ENCODE peak calls at places on chromosome 1, in eight cellular contexts. C is fibroblast of the aortic adventitia; J is IMR-90; I is aorta; X is ovary; A is heart left ventricle; K is AG10803; Z is CD8-positive, alpha-beta T cell. Y is an unnamed sample.

GRCh38 chr1:204128964-204129896 is 22.6 kb downstream of the ETNK2 start:
- DNase-seq in C (peak), J (peak), I (peak), X (peak), A (peak), K (peak), Z (peak), Y (no peak)

GRCh38 chr1:67324068-67324467 is 16.4 kb downstream of the IL12RB2 start:
- DNase-seq in C (no peak), J (no peak), I (no peak), X (no peak), A (no peak), K (no peak), Z (no peak), Y (no peak)

GRCh38 chr1:46466477-46467182 is 23.0 kb upstream of the DMBX1 start:
- DNase-seq in C (peak), J (no peak), I (no peak), X (no peak), A (peak), K (peak), Z (no peak), Y (no peak)

GRCh38 chr1:176515310-176515709 is 52.3 kb downstream of the PAPPA2 start:
- DNase-seq in C (peak), J (peak), I (no peak), X (no peak), A (no peak), K (peak), Z (no peak), Y (no peak)

GRCh38 chr1:53346007-53346813 is 18.3 kb upstream of the LRP8 start:
- DNase-seq in C (no peak), J (no peak), I (peak), X (peak), A (no peak), K (no peak), Z (peak), Y (peak)

GRCh38 chr1:67564193-67564592 is 120.8 kb upstream of the GADD45A start:
- DNase-seq in C (peak), J (peak), I (peak), X (no peak), A (no peak), K (peak), Z (no peak), Y (no peak)

GRCh38 chr1:30735124-30735523 is 11.7 kb upstream of the MATN1 start:
- DNase-seq in C (no peak), J (no peak), I (no peak), X (no peak), A (no peak), K (no peak), Z (no peak), Y (no peak)

GRCh38 chr1:156444407-156445001 is 56.1 kb downstream of the MEF2D start:
- DNase-seq in C (no peak), J (no peak), I (no peak), X (no peak), A (no peak), K (no peak), Z (peak), Y (no peak)

GRCh38 chr1:1144843-1145546 is 28.7 kb upstream of the TTLL10 start:
- DNase-seq in C (no peak), J (no peak), I (no peak), X (no peak), A (no peak), K (no peak), Z (no peak), Y (no peak)

GRCh38 chr1:24886241-24886640 is 43.8 kb downstream of the RUNX3 start:
- DNase-seq in C (no peak), J (no peak), I (peak), X (no peak), A (no peak), K (no peak), Z (no peak), Y (peak)

GRCh38 chr1:27116697-27117096 is 38.2 kb downstream of the SLC9A1 start:
- DNase-seq in C (peak), J (no peak), I (no peak), X (no peak), A (no peak), K (peak), Z (no peak), Y (no peak)

GRCh38 chr1:205440476-205441317 is 15.1 kb downstream of the BLACAT1 start:
- DNase-seq in C (no peak), J (peak), I (no peak), X (peak), A (peak), K (no peak), Z (peak), Y (peak)

GRCh38 chr1:111467805-111468716 is 5.7 kb upstream of the C1orf162 start:
- DNase-seq in C (no peak), J (no peak), I (no peak), X (no peak), A (no peak), K (no peak), Z (no peak), Y (no peak)

GRCh38 chr1:226730064-226730463 is 9.0 kb downstream of the ITPKB start:
- DNase-seq in C (no peak), J (no peak), I (no peak), X (no peak), A (no peak), K (no peak), Z (no peak), Y (no peak)

GRCh38 chr1:171251042-171251740 is 2.9 kb downstream of the FMO1 start:
- DNase-seq in C (peak), J (peak), I (no peak), X (peak), A (no peak), K (peak), Z (peak), Y (no peak)

GRCh38 chr1:23787701-23788100 is 3.2 kb upstream of the LYPLA2 start:
- DNase-seq in C (no peak), J (no peak), I (no peak), X (no peak), A (no peak), K (no peak), Z (no peak), Y (no peak)
- H3K4me3 ChIP-seq in C (no peak), J (no peak), I (no peak), X (no peak), A (no peak), K (no peak), Z (no peak), Y (no peak)

GRCh38 chr1:8782001-8782620 is 35.3 kb downstream of the RERE start:
- DNase-seq in C (no peak), J (no peak), I (no peak), X (no peak), A (no peak), K (no peak), Z (no peak), Y (no peak)
- H3K4me3 ChIP-seq in C (no peak), J (no peak), I (no peak), X (no peak), A (no peak), K (no peak), Z (no peak), Y (no peak)

DNA sequence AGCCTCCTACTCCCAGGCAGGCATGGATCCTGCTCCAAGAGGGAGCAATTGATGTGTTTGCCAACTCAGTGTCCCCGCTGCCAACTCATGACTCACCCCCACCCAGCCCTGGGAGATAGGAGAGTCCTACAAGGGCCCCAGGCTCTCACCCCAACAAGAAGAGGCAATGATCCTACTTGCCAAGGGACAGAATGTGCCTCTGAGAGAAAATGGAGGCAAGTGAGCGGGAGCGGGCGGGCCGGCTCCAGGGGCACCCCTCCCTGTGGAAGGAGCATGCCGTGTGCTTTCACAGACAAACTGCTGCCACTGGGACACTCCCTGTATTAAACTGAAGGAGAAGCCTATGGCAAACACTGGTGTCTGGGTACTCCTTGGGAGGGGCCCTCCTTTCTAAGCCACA is 16.7 kb downstream of the PKP1 start:
- DNase-seq in C (peak), J (peak), I (no peak), X (no peak), A (peak), K (peak), Z (no peak), Y (peak)
- H3K4me3 ChIP-seq in C (no peak), J (no peak), I (no peak), X (no peak), A (no peak), K (no peak), Z (no peak), Y (no peak)

GRCh38 chr1:217049081-217049480 is 325.9 kb upstream of the ESRRG start:
- DNase-seq in C (no peak), J (no peak), I (no peak), X (no peak), A (no peak), K (no peak), Z (no peak), Y (no peak)
- H3K4me3 ChIP-seq in C (no peak), J (no peak), I (no peak), X (no peak), A (no peak), K (no peak), Z (no peak), Y (no peak)

GRCh38 chr1:21667348-21668231 is 1.6 kb downstream of the RAP1GAP start:
- DNase-seq in C (no peak), J (no peak), I (no peak), X (peak), A (no peak), K (no peak), Z (no peak), Y (no peak)
- H3K4me3 ChIP-seq in C (no peak), J (no peak), I (no peak), X (no peak), A (no peak), K (no peak), Z (no peak), Y (no peak)

GRCh38 chr1:33050221-33051076 is 13.8 kb upstream of the AK2 start:
- DNase-seq in C (peak), J (peak), I (no peak), X (no peak), A (no peak), K (peak), Z (no peak), Y (peak)
- H3K4me3 ChIP-seq in C (no peak), J (no peak), I (no peak), X (no peak), A (no peak), K (no peak), Z (no peak), Y (no peak)

GRCh38 chr1:9929431-9930385 is 13.5 kb downstream of the LZIC start:
- DNase-seq in C (no peak), J (no peak), I (no peak), X (no peak), A (no peak), K (no peak), Z (no peak), Y (no peak)
- H3K4me3 ChIP-seq in C (no peak), J (no peak), I (no peak), X (no peak), A (no peak), K (no peak), Z (no peak), Y (no peak)

DNA sequence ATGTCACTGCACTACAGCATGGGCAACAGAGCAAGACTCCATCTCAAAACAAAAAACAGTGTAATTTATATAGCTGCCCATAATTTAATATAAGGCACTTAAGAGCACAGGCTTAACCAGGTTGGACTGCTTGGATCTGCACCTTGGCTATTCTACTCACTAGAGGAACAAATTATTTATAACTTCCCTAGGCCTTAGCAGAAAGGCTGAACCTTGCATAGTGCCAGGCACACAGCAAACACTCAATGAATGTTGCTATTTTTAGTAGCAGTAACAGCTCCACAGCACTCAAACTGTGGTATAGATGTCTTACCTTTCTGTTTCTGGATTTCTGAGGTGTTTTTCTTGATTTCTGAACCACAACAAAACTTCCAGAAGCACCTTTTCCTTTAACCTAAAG is 19.8 kb downstream of the HP1BP3 start:
- DNase-seq in C (no peak), J (no peak), I (no peak), X (no peak), A (no peak), K (no peak), Z (no peak), Y (no peak)
- H3K4me3 ChIP-seq in C (no peak), J (no peak), I (no peak), X (no peak), A (no peak), K (no peak), Z (no peak), Y (no peak)